ENCODE peak calls at places on chromosome 15, in seven cellular contexts. A is endodermal cell, R is gastrocnemius medialis, X is tibial nerve, B is heart left ventricle, G is adipocyte, D is kidney. Y is an unnamed sample.

GRCh38 chr15:36469567-36469966 is 109.9 kb upstream of the CDIN1 start:
- DNase-seq in A (no peak), R (no peak), X (no peak), B (no peak), G (peak; percentile 42), D (no peak), Y (no peak)

GRCh38 chr15:66609876-66610275 is 44.1 kb upstream of the LCTL start:
- DNase-seq in A (peak; percentile 43), R (no peak), X (no peak), B (no peak), G (no peak), D (peak; percentile 52), Y (peak; percentile 24)

GRCh38 chr15:47473857-47474256 is 243.4 kb upstream of the SEMA6D start:
- DNase-seq in A (no peak), R (peak; percentile 40), X (peak; percentile 40), B (peak; percentile 76), G (no peak), D (peak; percentile 33), Y (peak; percentile 82)

GRCh38 chr15:90481023-90481422 is 48.7 kb upstream of the CRTC3 start:
- DNase-seq in A (no peak), R (no peak), X (no peak), B (no peak), G (no peak), D (no peak), Y (no peak)

GRCh38 chr15:64501396-64501716 is 41.0 kb downstream of the ZNF609 start:
- DNase-seq in A (no peak), R (no peak), X (no peak), B (no peak), G (no peak), D (no peak), Y (no peak)

GRCh38 chr15:32866486-32867312 is 148.9 kb downstream of the GREM1 start:
- DNase-seq in A (no peak), R (no peak), X (no peak), B (no peak), G (no peak), D (no peak), Y (no peak)

GRCh38 chr15:94352940-94353820 is 121.8 kb downstream of the MCTP2 start:
- DNase-seq in A (no peak), R (no peak), X (no peak), B (no peak), G (no peak), D (no peak), Y (no peak)

GRCh38 chr15:92970656-92971055 is 70.5 kb downstream of the CHD2 start:
- DNase-seq in A (no peak), R (no peak), X (no peak), B (no peak), G (peak; percentile 52), D (no peak), Y (no peak)

GRCh38 chr15:59814409-59814808 is 125.3 kb upstream of the BNIP2 start:
- DNase-seq in A (no peak), R (no peak), X (no peak), B (no peak), G (no peak), D (no peak), Y (no peak)

GRCh38 chr15:30917675-30918074 is 14.0 kb downstream of the FAN1 start:
- DNase-seq in A (no peak), R (no peak), X (no peak), B (no peak), G (no peak), D (no peak), Y (no peak)
- H3K36me3 ChIP-seq in A (peaks cover 73% of the 10 kb centered on the region), R (peaks cover 57% of the 10 kb centered on the region), X (no peaks in the 10 kb centered on the region), B (no peaks in the 10 kb centered on the region), G (peaks cover 77% of the 10 kb centered on the region), D (peaks cover 48% of the 10 kb centered on the region), Y (peaks cover 3% of the 10 kb centered on the region)

GRCh38 chr15:31558840-31559239 is 232.2 kb downstream of the KLF13 start:
- DNase-seq in A (no peak), R (no peak), X (no peak), B (no peak), G (no peak), D (no peak), Y (no peak)

GRCh38 chr15:31567861-31568260 is 241.2 kb downstream of the KLF13 start:
- DNase-seq in A (no peak), R (no peak), X (no peak), B (no peak), G (no peak), D (no peak), Y (no peak)

GRCh38 chr15:31560643-31561042 is 234.0 kb downstream of the KLF13 start:
- DNase-seq in A (no peak), R (no peak), X (no peak), B (no peak), G (peak; percentile 8), D (no peak), Y (no peak)

GRCh38 chr15:31561156-31561555 is 234.5 kb downstream of the KLF13 start:
- DNase-seq in A (no peak), R (no peak), X (no peak), B (no peak), G (no peak), D (no peak), Y (no peak)

DNA sequence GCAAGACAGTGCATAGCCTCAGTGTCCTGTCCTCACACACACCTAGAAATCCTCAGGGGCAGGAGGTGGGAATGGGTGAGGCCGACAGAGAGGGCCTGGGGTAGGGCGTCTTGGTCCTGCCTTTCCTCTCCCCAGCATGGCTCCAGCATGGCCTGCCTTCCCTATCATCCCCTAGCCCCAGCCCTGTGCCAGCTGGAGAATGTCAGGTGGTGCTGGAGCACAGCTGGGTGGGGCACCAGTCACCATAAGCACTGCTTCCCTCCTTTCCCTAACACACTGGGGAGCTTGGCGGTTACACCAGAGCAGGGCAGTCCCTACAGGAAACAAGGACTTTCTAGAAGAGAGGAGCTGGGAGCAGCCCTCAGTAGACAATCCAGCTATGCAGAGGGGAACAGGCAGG is 236.8 kb downstream of the KLF13 start:
- DNase-seq in A (no peak), R (no peak), X (no peak), B (no peak), G (no peak), D (no peak), Y (no peak)
- H3K36me3 ChIP-seq in A (peaks cover 6% of the 10 kb centered on the region), R (no peaks in the 10 kb centered on the region), X (no peaks in the 10 kb centered on the region), B (no peaks in the 10 kb centered on the region), G (no peaks in the 10 kb centered on the region), D (no peaks in the 10 kb centered on the region), Y (peaks cover 7% of the 10 kb centered on the region)

DNA sequence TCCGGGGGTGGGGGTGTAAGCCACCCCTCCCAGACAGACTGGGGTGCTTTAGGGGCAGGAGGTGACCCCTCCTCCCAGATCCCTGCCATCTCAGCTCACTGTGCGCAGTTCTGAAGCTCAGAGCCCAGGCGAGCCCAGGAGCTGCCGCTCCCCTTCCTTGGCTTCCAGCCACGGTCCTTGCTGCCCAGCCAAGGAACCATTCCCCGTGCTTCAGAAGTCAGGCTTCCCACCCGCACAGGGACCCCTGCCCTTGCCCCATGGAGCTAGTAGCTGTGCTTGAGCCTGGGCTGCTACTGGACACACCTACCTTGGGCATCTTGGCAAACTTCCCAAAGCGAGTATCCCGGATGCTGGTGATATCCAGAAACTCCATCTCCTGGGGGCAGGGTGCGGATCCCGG is 4.8 kb downstream of the PLCB2 start:
- DNase-seq in A (no peak), R (no peak), X (no peak), B (no peak), G (no peak), D (peak; percentile 64), Y (peak; percentile 35)
- H3K36me3 ChIP-seq in A (no peaks in the 10 kb centered on the region), R (no peaks in the 10 kb centered on the region), X (no peaks in the 10 kb centered on the region), B (no peaks in the 10 kb centered on the region), G (no peaks in the 10 kb centered on the region), D (no peaks in the 10 kb centered on the region), Y (no peaks in the 10 kb centered on the region)

GRCh38 chr15:74633781-74634180 is 18.1 kb downstream of the CLK3 start:
- DNase-seq in A (peak; percentile 41), R (no peak), X (no peak), B (no peak), G (no peak), D (no peak), Y (no peak)
- H3K36me3 ChIP-seq in A (peaks cover 86% of the 10 kb centered on the region), R (peaks cover 90% of the 10 kb centered on the region), X (no peaks in the 10 kb centered on the region), B (peaks cover 27% of the 10 kb centered on the region), G (peaks cover 73% of the 10 kb centered on the region), D (peaks cover 60% of the 10 kb centered on the region), Y (peaks cover 4% of the 10 kb centered on the region)

DNA sequence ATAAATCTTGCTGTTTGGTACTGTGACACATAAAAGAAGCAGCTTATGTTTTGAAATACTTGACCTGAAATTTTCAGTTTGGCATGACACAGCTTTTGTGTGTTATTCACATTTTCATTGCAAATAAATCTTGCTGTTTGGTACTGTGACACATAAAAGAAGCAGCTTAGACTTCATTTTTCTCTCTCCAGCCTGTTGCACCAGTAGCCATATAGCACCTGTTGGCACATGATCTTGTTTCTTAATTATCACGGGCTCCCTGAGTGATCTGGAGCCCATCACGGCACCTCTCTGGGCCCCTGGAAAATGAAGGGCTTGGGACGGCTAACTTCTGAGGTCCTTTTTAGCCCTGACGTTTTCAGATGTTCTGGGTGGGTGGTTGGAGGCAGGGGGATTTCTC is 77.4 kb upstream of the SLCO3A1 start:
- DNase-seq in A (no peak), R (no peak), X (no peak), B (no peak), G (peak; percentile 1), D (no peak), Y (no peak)
- H3K36me3 ChIP-seq in A (no peaks in the 10 kb centered on the region), R (no peaks in the 10 kb centered on the region), X (no peaks in the 10 kb centered on the region), B (no peaks in the 10 kb centered on the region), G (no peaks in the 10 kb centered on the region), D (no peaks in the 10 kb centered on the region), Y (no peaks in the 10 kb centered on the region)

DNA sequence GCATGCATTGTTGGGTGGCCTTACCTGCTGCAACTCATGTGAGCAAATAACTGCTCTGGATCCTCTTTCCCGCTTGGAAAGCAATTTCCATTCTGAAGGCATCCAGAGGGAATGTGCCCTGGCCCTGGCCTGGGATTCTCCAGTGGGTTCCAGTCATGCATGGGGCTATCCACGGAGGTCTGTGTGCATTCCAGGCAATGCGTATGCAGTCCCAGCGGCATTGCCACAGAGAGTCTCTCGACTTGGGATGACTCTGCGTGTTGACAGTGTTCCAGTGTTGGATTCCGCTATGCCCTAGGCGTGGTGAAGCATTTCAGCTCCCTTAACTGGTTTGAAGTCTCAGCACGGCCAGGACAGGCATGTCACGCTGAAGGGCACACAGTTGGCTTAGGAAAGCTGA is 113.9 kb downstream of the SNRPN start:
- DNase-seq in A (no peak), R (no peak), X (no peak), B (no peak), G (no peak), D (peak; percentile 17), Y (no peak)
- H3K36me3 ChIP-seq in A (peaks cover 100% of the 10 kb centered on the region), R (peaks cover 97% of the 10 kb centered on the region), X (peaks cover 12% of the 10 kb centered on the region), B (peaks cover 66% of the 10 kb centered on the region), G (peaks cover 100% of the 10 kb centered on the region), D (peaks cover 100% of the 10 kb centered on the region), Y (peaks cover 53% of the 10 kb centered on the region)

GRCh38 chr15:51866751-51867150 is 37.3 kb downstream of the TMOD3 start:
- DNase-seq in A (no peak), R (no peak), X (no peak), B (no peak), G (no peak), D (no peak), Y (no peak)
- H3K36me3 ChIP-seq in A (peaks cover 76% of the 10 kb centered on the region), R (peaks cover 40% of the 10 kb centered on the region), X (no peaks in the 10 kb centered on the region), B (peaks cover 10% of the 10 kb centered on the region), G (peaks cover 30% of the 10 kb centered on the region), D (peaks cover 13% of the 10 kb centered on the region), Y (peaks cover 5% of the 10 kb centered on the region)